ENCODE peak calls at places on chromosomes 11 and 22, in five cellular contexts. L, B, G, S and C are unnamed samples. For H3K4me1, the result is how much of the 10 kb centered on the place peaks cover.

GRCh38 chr11:108221981-108222685 is at the start of gene NPAT:
- DNase-seq in B (no peak), S (no peak), L (no peak), G (no peak), C (no peak)

GRCh38 chr11:113505541-113506375 is 30.6 kb upstream of the DRD2 start:
- DNase-seq in S (no peak), B (no peak), L (no peak), G (peak), C (no peak)

GRCh38 chr22:29330753-29331152 is 15.3 kb upstream of the RASL10A start:
- DNase-seq in L (no peak), S (peak), G (peak), B (peak), C (peak)

GRCh38 chr11:71988050-71988449 is 10.7 kb upstream of the IL18BP start:
- DNase-seq in G (no peak), L (no peak), S (no peak), B (no peak), C (peak)

GRCh38 chr11:62770778-62771143 is 435 bp upstream of the TAF6L start:
- DNase-seq in L (no peak), B (peak), S (no peak), G (no peak), C (peak)

GRCh38 chr11:119626197-119626909 is 102.6 kb downstream of the NECTIN1 start:
- DNase-seq in G (no peak), L (no peak), S (no peak), B (no peak), C (no peak)

GRCh38 chr11:69862331-69862761 is 43.1 kb upstream of the FGF3 start:
- DNase-seq in G (no peak), B (no peak), L (peak), S (no peak), C (no peak)

GRCh38 chr11:9972917-9973504 is 309.1 kb downstream of the SWAP70 start:
- DNase-seq in S (peak), B (peak), G (peak), L (no peak), C (no peak)

GRCh38 chr11:110518809-110519514 is 89.2 kb downstream of the FDX1 start:
- DNase-seq in L (no peak), B (no peak), G (no peak), S (no peak), C (no peak)

GRCh38 chr22:37623075-37624016 is 14.7 kb downstream of the GGA1 start:
- DNase-seq in S (peak), L (peak), G (peak), B (peak), C (peak)

GRCh38 chr22:43273902-43274484 is 69.2 kb downstream of the SCUBE1 start:
- DNase-seq in S (peak), G (peak), B (peak), L (no peak), C (no peak)

GRCh38 chr11:486189-486588 is 20.9 kb downstream of the RNH1 start:
- DNase-seq in G (no peak), S (no peak), L (no peak), B (no peak), C (no peak)

GRCh38 chr11:86228967-86229330 is 15.6 kb upstream of the EED start:
- DNase-seq in L (no peak), S (no peak), G (no peak), B (no peak), C (no peak)

GRCh38 chr11:102599642-102600261 is 25.4 kb downstream of the MMP20 start:
- DNase-seq in G (peak), B (peak), S (peak), L (no peak), C (no peak)

GRCh38 chr11:103994111-103994510 is 42.3 kb upstream of the DDI1 start:
- DNase-seq in G (no peak), S (no peak), B (no peak), L (no peak), C (no peak)

GRCh38 chr11:77249427-77249826 is 52.1 kb downstream of the GDPD4 start:
- DNase-seq in S (peak), G (no peak), B (no peak), L (no peak), C (no peak)

GRCh38 chr22:45877036-45877380 is 100.0 kb downstream of the WNT7B start:
- DNase-seq in G (no peak), L (peak), S (no peak), B (no peak), C (no peak)

GRCh38 chr22:17199131-17199731 is 20.0 kb downstream of the ADA2 start:
- DNase-seq in B (peak), S (peak), L (no peak), G (peak), C (no peak)

GRCh38 chr22:20639343-20639742 is 131.9 kb downstream of the MED15 start:
- DNase-seq in B (no peak), G (no peak), S (no peak), L (no peak), C (no peak)

GRCh38 chr11:112635338-112635737 is 325.9 kb upstream of the NCAM1 start:
- DNase-seq in S (no peak), L (no peak), B (no peak), G (no peak), C (no peak)

GRCh38 chr11:72039108-72039850 is 40.6 kb downstream of the IL18BP start:
- DNase-seq in B (peak), G (no peak), S (peak), L (peak), C (no peak)

GRCh38 chr22:44396727-44397722 is 84.3 kb upstream of the SHISAL1 start:
- DNase-seq in S (no peak), L (peak), B (no peak), G (no peak), C (no peak)

GRCh38 chr11:78350646-78351165 is 66.9 kb downstream of the GAB2 start:
- DNase-seq in S (peak), L (no peak), B (peak), G (no peak), C (peak)

GRCh38 chr11:89504270-89504669 is 13.1 kb upstream of the NOX4 start:
- DNase-seq in L (no peak), B (no peak), G (no peak), S (no peak), C (no peak)

GRCh38 chr22:49724893-49725489 is 102.7 kb downstream of the BRD1 start:
- DNase-seq in B (peak), S (peak), G (peak), L (peak), C (no peak)
- H3K4me1 ChIP-seq in B (under half), S (under half), G (under half), L (under half), C (under half)

DNA sequence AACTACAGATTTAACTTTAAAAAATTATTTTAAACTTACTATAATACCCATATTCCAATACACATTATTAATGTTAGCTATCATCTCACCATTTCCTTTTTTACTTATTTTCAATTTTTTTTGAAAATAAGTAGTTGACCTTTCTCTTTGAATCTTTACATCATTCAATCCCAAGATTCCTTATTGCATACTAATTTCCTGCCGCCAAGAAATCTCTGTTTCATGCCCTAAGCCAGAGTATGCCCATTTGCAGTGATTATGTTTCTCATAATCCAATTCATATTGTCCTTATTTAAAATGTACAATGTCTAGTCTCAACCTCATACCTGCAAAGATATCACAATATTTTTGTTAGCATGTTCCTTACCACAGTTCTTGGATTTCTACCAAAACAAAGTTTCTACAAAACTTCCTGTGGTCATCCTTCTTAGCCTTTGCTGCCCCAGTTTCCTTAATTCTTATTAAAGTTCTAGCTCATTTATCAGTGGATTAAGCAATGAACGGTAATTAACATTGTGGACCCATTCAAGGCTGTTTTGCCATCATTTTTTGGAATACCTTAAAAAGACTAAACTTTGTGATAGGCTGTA is 75.3 kb downstream of the CD44 start:
- DNase-seq in G (no peak), B (no peak), L (no peak), S (no peak), C (no peak)
- H3K4me1 ChIP-seq in G (under half), B (under half), L (under half), S (under half), C (under half)

DNA sequence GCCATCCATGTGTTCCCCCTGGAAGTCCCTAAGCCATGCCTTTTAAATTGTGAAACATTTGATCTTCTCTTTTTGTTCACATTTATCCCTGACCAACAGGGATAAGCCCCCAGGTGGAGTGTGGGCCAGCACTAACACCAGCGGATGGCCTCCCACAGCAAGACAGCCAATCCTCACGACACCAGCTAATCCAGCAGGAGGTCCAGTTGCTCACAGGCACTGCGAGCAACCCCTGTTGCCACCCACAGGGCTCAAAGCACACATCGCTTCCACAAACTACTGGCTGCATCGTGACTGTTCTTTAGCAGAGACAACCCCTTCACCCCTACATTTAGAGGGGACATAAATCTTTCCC is 2.0 kb downstream of the PCSK7 start:
- DNase-seq in L (no peak), S (no peak), B (no peak), G (no peak), C (peak)
- H3K4me1 ChIP-seq in L (under half), S (under half), B (under half), G (under half), C (half or more)

DNA sequence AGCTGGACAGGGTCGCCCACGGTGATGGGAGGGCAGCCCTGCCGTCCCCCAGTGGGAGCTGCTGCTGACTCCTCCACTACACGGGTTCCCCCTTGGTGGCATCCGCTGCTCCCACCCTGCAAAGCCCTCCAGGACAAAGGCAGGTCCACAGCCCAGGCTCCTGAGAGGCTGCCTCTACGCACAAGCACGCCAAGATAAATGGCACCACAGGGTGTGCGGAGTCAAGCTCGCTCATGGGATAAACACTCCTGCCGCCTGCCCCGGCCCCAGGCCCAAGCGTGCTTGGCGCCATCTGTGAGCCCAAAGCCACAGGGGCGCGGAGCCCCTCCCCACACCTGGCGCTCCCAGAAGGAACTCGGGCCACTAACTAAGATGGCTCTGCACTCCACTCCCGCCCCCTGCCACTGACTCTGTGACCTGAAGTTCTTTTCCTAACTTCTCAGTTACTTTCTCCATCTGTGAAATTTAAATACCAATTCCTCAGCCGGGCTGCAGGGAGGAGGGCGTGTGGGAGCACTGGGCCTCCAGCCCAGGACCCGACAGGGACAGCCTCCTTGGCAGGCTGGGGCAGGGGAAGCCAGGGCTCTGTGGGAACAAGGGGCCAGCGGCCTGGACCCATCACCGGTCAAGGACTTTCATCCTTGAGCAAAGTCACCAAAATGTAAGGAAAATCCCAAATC is 14.9 kb downstream of the EHD1 start:
- DNase-seq in G (no peak), B (no peak), S (no peak), L (no peak), C (peak)
- H3K4me1 ChIP-seq in G (under half), B (under half), S (half or more), L (half or more), C (under half)

DNA sequence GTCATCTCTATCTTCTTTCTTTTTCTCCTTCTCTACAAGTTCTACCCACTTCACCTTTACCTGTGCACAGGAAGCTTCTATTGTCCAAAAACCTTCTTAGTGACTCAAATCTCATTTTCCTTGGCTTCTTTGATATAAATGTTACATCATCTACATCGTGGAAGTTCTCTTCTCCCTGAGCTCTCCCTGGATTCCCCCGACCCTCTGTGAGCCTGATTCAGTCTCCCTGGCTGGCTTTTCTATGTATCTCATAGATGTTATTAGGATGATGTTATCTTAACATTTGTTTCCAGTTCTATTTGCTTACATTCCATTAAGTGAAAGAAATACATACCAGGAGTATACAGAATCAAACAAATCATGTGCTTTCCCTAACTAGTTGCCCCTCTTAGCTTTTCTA is 235.8 kb upstream of the PITPNB start:
- DNase-seq in G (no peak), B (no peak), L (no peak), S (no peak), C (no peak)
- H3K4me1 ChIP-seq in G (under half), B (under half), L (under half), S (under half), C (under half)

GRCh38 chr11:47983464-47984397 is 3.4 kb downstream of the PTPRJ start:
- DNase-seq in L (no peak), G (no peak), B (no peak), S (peak), C (no peak)
- H3K4me1 ChIP-seq in L (half or more), G (under half), B (under half), S (under half), C (under half)

DNA sequence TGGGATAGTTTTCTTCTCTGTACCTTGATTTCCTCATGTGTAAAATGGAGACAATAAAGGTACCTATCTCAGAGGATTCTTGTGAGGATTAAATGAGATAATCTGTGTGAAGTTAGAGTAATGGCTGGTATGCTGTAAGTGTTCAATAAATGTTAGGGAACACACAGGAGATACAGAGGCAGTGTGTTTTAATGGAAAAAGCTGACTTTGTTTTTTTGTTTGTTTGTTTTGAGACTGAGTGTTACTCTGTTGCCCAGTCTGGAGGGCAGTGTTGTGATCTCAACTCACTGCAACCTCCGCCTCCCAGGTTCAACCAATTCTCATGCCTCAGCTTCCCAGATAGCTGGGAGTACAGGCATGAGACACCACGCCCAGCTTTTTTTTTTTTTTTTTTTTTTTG is 2.5 kb upstream of the ARCN1 start:
- DNase-seq in B (no peak), S (no peak), L (no peak), G (no peak), C (no peak)
- H3K4me1 ChIP-seq in B (under half), S (under half), L (under half), G (under half), C (under half)

DNA sequence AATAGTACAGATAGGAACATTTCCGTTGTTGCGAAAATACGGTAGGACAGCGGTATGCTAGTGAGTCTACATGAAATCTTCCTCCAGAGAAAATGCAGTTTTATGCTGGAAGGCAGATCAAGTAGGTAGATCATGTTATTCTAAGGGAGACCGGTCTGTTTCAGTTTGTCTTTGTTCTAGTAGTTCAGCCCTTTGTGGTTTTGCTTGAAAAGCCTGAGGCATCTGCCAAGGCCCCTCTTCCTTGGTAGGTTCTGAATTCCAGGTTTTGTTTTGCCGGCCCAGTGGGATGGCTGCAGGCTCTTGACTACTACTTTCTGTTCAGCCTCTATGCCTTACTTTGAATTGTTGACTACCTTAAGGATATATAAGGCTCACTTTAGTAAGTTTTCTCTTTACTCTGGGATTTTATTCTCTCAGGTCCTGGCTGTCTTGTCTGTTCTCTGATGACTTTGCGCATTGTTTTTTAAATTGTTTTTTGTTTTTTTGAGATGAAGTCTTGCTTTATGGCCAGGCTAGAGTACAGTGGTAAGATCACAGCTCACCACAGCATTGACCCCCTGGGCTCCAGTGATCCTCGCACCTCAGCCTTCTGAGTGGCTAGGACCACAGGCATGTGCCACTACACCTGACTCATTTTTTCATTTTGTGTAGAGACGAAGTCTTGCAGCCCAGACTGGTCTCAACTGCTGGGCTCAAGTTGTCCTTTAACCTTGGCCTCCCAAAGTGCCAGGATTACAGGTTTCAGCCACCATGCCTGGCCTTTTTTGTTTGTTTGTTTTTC is 53.7 kb downstream of the HIPK3 start:
- DNase-seq in B (no peak), S (peak), L (no peak), G (peak), C (no peak)
- H3K4me1 ChIP-seq in B (under half), S (under half), L (under half), G (under half), C (half or more)